ENCODE peak calls at places on chromosomes 7 and 10, in four cellular contexts. U is heart right ventricle, L is psoas muscle, G is colonic mucosa. R is an unnamed sample.
A peak's percentile ranks its signal among the peaks of the same experiment; 100 is the strongest.

GRCh38 chr7:43767311-43767710 is 8.8 kb downstream of the BLVRA start:
- DNase-seq in U (no peak), L (no peak), G (no peak), R (no peak)

GRCh38 chr7:70432567-70433001 is 699.4 kb upstream of the GALNT17 start:
- DNase-seq in U (no peak), L (no peak), G (no peak), R (no peak)

GRCh38 chr10:34723746-34724145 is 91.3 kb downstream of the PARD3 start:
- DNase-seq in U (peak; percentile 67), L (no peak), G (peak; percentile 65), R (no peak)

GRCh38 chr7:24401628-24402593 is 117.9 kb downstream of the NPY start:
- DNase-seq in U (no peak), L (no peak), G (no peak), R (no peak)

GRCh38 chr7:43674559-43675436 is 54.5 kb downstream of the COA1 start:
- DNase-seq in U (no peak), L (no peak), G (no peak), R (no peak)

GRCh38 chr7:101940830-101941229 is 123.4 kb downstream of the CUX1 start:
- DNase-seq in U (no peak), L (no peak), G (peak; percentile 65), R (peak; percentile 68)

GRCh38 chr7:121157341-121157751 is 168.8 kb downstream of the CPED1 start:
- DNase-seq in U (no peak), L (no peak), G (no peak), R (no peak)

GRCh38 chr10:86756511-86757109 is at the start of gene BMPR1A:
- DNase-seq in U (peak; percentile 86), L (no peak), G (peak; percentile 22), R (no peak)

GRCh38 chr7:134755422-134756022 is 23.9 kb upstream of the CALD1 start:
- DNase-seq in U (peak; percentile 30), L (no peak), G (no peak), R (no peak)

GRCh38 chr10:127928021-127928806 is 21.3 kb downstream of the PTPRE start:
- DNase-seq in U (no peak), L (no peak), G (no peak), R (no peak)

GRCh38 chr7:76129366-76129765 is 72.3 kb upstream of the SRRM3 start:
- DNase-seq in U (no peak), L (no peak), G (no peak), R (no peak)

GRCh38 chr7:141262101-141262819 is 188.4 kb downstream of the TMEM178B start:
- DNase-seq in U (no peak), L (no peak), G (no peak), R (no peak)

GRCh38 chr7:129422727-129423126 is 11.5 kb upstream of the STRIP2 start:
- DNase-seq in U (no peak), L (no peak), G (no peak), R (no peak)

GRCh38 chr7:114343949-114344708 is 70.5 kb upstream of the FOXP2 start:
- DNase-seq in U (no peak), L (no peak), G (no peak), R (no peak)

GRCh38 chr10:125160856-125161569 is 650 bp upstream of the CTBP2 start:
- DNase-seq in U (peak; percentile 85), L (peak; percentile 83), G (peak; percentile 76), R (peak; percentile 83)

GRCh38 chr10:59172567-59172966 is 3.9 kb upstream of the PHYHIPL start:
- DNase-seq in U (no peak), L (no peak), G (no peak), R (no peak)

GRCh38 chr10:123614888-123615287 is 51.3 kb upstream of the GPR26 start:
- DNase-seq in U (peak; percentile 63), L (peak; percentile 49), G (peak; percentile 70), R (peak; percentile 87)

GRCh38 chr7:44631458-44632115 is 25.2 kb downstream of the OGDH start:
- DNase-seq in U (no peak), L (no peak), G (no peak), R (no peak)

DNA sequence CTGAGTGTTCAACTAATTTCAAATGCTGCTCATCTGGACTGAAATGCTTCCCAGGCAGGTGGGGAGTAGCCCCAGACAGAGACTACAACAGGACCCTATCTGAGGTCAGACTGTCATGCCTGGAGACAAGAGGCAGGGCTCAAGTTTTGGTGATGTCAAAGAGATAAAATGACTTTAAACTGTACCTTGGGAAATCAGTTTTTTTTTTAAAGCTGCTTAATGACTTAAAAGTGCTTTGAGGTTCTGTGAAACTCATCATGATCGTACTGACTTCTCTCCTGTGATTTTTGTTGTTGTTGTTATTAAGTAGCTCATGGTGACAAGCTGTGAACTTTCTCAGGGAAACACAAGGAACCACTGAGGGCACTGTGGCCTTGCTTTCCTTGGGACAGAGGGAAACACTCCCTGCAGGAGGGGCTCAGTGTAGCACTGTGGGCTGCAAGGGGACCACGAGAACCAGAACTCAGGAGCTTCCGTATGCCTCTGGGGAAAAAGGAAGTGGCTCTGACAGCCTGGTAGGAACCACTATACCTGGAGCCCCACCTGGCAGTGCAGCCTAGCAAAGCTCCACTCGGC is 9.5 kb downstream of the HIPK2 start:
- DNase-seq in U (no peak), L (no peak), G (no peak), R (no peak)
- H3K4me1 ChIP-seq in U (peaks cover 100% of the 10 kb centered on the region), L (peaks cover 83% of the 10 kb centered on the region), G (no peaks in the 10 kb centered on the region), R (peaks cover 12% of the 10 kb centered on the region)

GRCh38 chr7:100431286-100431735 is 1.7 kb downstream of the MEPCE start:
- DNase-seq in U (no peak), L (no peak), G (no peak), R (peak; percentile 62)

GRCh38 chr7:100432053-100432452 is 2.4 kb downstream of the MEPCE start:
- DNase-seq in U (no peak), L (no peak), G (no peak), R (no peak)

GRCh38 chr7:100433276-100433591 is 3.1 kb downstream of the PPP1R35 start:
- DNase-seq in U (no peak), L (no peak), G (no peak), R (no peak)

GRCh38 chr7:100433592-100434296 is 2.6 kb downstream of the PPP1R35 start:
- DNase-seq in U (no peak), L (no peak), G (no peak), R (no peak)

GRCh38 chr7:100432621-100433275 is 3.1 kb downstream of the MEPCE start:
- DNase-seq in U (no peak), L (no peak), G (no peak), R (peak; percentile 24)
- H3K4me1 ChIP-seq in U (peaks cover 41% of the 10 kb centered on the region), L (peaks cover 31% of the 10 kb centered on the region), G (peaks cover 10% of the 10 kb centered on the region), R (peaks cover 36% of the 10 kb centered on the region)

GRCh38 chr10:112977294-112977951 is 27.4 kb downstream of the TCF7L2 start:
- DNase-seq in U (no peak), L (no peak), G (no peak), R (no peak)
- H3K4me1 ChIP-seq in U (no peaks in the 10 kb centered on the region), L (peaks cover 6% of the 10 kb centered on the region), G (no peaks in the 10 kb centered on the region), R (no peaks in the 10 kb centered on the region)

GRCh38 chr10:43864622-43865021 is 215.9 kb upstream of the ZNF32 start:
- DNase-seq in U (no peak), L (no peak), G (no peak), R (no peak)

GRCh38 chr10:43863859-43864591 is 215.3 kb upstream of the ZNF32 start:
- DNase-seq in U (peak; percentile 64), L (peak; percentile 47), G (peak; percentile 49), R (peak; percentile 62)

GRCh38 chr10:43861966-43862751 is 213.5 kb upstream of the ZNF32 start:
- DNase-seq in U (no peak), L (no peak), G (no peak), R (no peak)

GRCh38 chr10:43862756-43863155 is 214.1 kb upstream of the ZNF32 start:
- DNase-seq in U (no peak), L (no peak), G (no peak), R (no peak)

GRCh38 chr10:43863270-43863669 is 214.6 kb upstream of the ZNF32 start:
- DNase-seq in U (no peak), L (no peak), G (no peak), R (no peak)
- H3K4me1 ChIP-seq in U (peaks cover 32% of the 10 kb centered on the region), L (no peaks in the 10 kb centered on the region), G (peaks cover 5% of the 10 kb centered on the region), R (peaks cover 14% of the 10 kb centered on the region)

DNA sequence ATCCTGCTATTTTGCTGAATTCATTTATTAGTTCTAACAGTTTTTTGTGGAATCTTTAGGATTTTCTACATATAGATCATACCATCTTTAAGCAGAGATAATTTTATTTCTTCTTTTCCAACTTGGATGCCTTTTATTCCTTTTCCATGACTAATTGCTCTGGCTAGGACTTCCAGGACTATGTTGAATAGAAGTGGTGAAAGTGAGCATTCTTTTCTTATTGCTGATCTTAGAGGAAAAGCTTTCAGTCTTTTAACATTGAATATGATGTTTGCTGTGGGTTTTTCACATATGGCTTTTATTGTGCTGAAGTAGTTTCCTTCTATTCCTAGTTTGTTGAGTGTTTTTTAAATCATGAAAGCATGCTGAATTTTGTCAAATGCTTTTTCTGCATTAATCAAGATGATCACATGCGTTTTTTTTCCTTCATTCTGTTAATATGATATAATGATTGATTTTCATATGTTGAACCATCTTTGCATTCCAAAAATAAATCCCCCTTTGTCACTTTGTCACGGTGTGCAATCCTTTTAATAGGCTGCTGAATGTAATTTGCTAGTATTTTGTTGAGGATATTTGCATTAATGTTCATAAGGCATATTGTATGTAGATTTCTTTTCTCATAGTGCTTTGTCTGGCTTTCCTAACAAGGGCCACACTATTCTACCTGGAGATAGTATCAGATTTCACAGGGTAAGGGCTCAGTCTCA is 92.9 kb downstream of the ZNF467 start:
- DNase-seq in U (no peak), L (no peak), G (no peak), R (no peak)
- H3K4me1 ChIP-seq in U (no peaks in the 10 kb centered on the region), L (no peaks in the 10 kb centered on the region), G (no peaks in the 10 kb centered on the region), R (no peaks in the 10 kb centered on the region)

DNA sequence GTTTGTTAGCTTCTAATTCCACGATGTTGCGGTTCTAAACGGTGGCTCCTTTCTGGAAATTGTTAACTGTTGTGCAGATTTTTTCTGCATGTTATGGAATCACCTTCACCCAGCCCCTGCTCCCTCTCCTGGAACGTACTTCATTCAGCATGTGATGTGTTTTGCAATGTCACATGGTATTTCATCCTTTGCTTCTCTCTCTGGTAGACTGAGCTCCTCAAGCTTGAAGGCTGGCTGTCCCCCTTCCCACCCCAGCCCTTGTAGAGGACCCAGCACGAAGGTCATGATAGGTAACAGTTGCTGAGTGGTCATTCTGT is 4.4 kb downstream of the PPP2R2D start:
- DNase-seq in U (no peak), L (no peak), G (no peak), R (no peak)
- H3K4me1 ChIP-seq in U (peaks cover 70% of the 10 kb centered on the region), L (peaks cover 64% of the 10 kb centered on the region), G (peaks cover 15% of the 10 kb centered on the region), R (peaks cover 18% of the 10 kb centered on the region)

R was measured in mucosa of descending colon.